ENCODE peak calls at places on chromosomes 7 and 10, in eight cellular contexts. B is GM12865, M is NAMALWA, H is mucosa of gallbladder, L is EH, X is SK-N-SH, F is right cardiac atrium, G is A549. O is an unnamed sample.
A peak's percentile ranks its signal among the peaks of the same experiment; 100 is the strongest.

GRCh38 chr7:134174797-134175261 is 47.7 kb downstream of the LRGUK start:
- DNase-seq in F (no peak), B (peak; percentile 50), G (peak; percentile 94), H (peak; percentile 59), L (peak; percentile 83), M (peak; percentile 20), X (no peak), O (peak; percentile 96)

GRCh38 chr10:80487791-80488538 is 33.9 kb downstream of the TSPAN14 start:
- DNase-seq in F (peak; percentile 72), B (no peak), L (no peak), X (no peak), H (no peak), G (no peak), M (no peak), O (no peak)

GRCh38 chr7:86965727-86966120 is 93.7 kb downstream of the ELAPOR2 start:
- DNase-seq in H (no peak), F (no peak), X (no peak), M (no peak), L (no peak), G (no peak), B (no peak), O (no peak)

GRCh38 chr10:5814110-5815107 is 1.2 kb upstream of the GDI2 start:
- DNase-seq in B (peak; percentile 68), F (no peak), G (no peak), M (peak; percentile 73), X (no peak), L (peak; percentile 32), H (no peak), O (no peak)

GRCh38 chr10:11178606-11179221 is 161.0 kb downstream of the CELF2 start:
- DNase-seq in X (peak; percentile 21), M (peak; percentile 92), B (peak; percentile 96), H (peak; percentile 64), L (peak; percentile 82), F (peak; percentile 71), G (no peak), O (peak; percentile 6)

GRCh38 chr10:13765641-13766341 is 179.0 kb downstream of the PRPF18 start:
- DNase-seq in M (no peak), G (peak; percentile 48), B (no peak), X (no peak), F (no peak), H (peak; percentile 67), L (peak; percentile 38), O (no peak)

GRCh38 chr7:16874061-16874460 is 7.7 kb downstream of the AGR3 start:
- DNase-seq in L (peak; percentile 19), X (no peak), M (no peak), F (no peak), H (no peak), G (no peak), B (no peak), O (no peak)

GRCh38 chr7:55111007-55111406 is 92.2 kb downstream of the EGFR start:
- DNase-seq in L (peak; percentile 84), B (peak; percentile 26), M (no peak), F (no peak), G (no peak), X (no peak), H (no peak), O (peak; percentile 84)

GRCh38 chr7:144256112-144256511 is 8.5 kb downstream of the OR2A7 start:
- DNase-seq in L (no peak), B (peak; percentile 0), H (no peak), X (no peak), M (peak; percentile 3), F (no peak), G (no peak), O (peak; percentile 52)

GRCh38 chr10:89312973-89313372 is 11.1 kb downstream of the IFIT2 start:
- DNase-seq in X (no peak), M (no peak), G (no peak), B (no peak), H (no peak), F (no peak), L (no peak), O (no peak)

GRCh38 chr7:88243345-88243909 is 23.6 kb upstream of the SRI start:
- DNase-seq in G (peak; percentile 25), X (peak; percentile 51), L (peak; percentile 35), M (peak; percentile 73), H (no peak), F (no peak), B (peak; percentile 26), O (peak; percentile 59)

GRCh38 chr10:87054373-87055295 is 34.5 kb downstream of the FAM25A start:
- DNase-seq in G (no peak), B (peak; percentile 9), H (no peak), L (peak; percentile 66), M (no peak), F (no peak), X (peak; percentile 21), O (peak; percentile 17)

GRCh38 chr10:116005301-116005700 is 267.7 kb downstream of the GFRA1 start:
- DNase-seq in F (no peak), B (no peak), G (no peak), H (no peak), M (no peak), X (no peak), L (no peak), O (no peak)

GRCh38 chr10:132443998-132444876 is 47.2 kb downstream of the PWWP2B start:
- DNase-seq in B (no peak), X (no peak), G (no peak), M (no peak), L (no peak), H (no peak), F (peak; percentile 42), O (no peak)

GRCh38 chr10:100522107-100522811 is 2.6 kb upstream of the SEC31B start:
- DNase-seq in M (no peak), F (no peak), L (no peak), B (no peak), X (no peak), G (no peak), H (no peak), O (no peak)

GRCh38 chr7:108497082-108497725 is 28.7 kb downstream of the PNPLA8 start:
- DNase-seq in H (peak; percentile 24), G (peak; percentile 60), M (peak; percentile 94), X (peak; percentile 66), B (peak; percentile 61), L (peak; percentile 58), F (no peak), O (peak; percentile 53)

GRCh38 chr10:17737021-17737965 is 14.7 kb upstream of the TMEM236 start:
- DNase-seq in F (peak; percentile 85), L (peak; percentile 54), G (peak; percentile 36), M (peak; percentile 54), B (peak; percentile 32), H (no peak), X (peak; percentile 29), O (peak; percentile 25)

GRCh38 chr7:33650828-33651227 is 254.5 kb upstream of the BMPER start:
- DNase-seq in B (no peak), M (no peak), H (no peak), L (peak; percentile 51), G (no peak), F (no peak), X (no peak), O (no peak)

GRCh38 chr10:8306685-8307364 is 252.3 kb downstream of the GATA3 start:
- DNase-seq in F (no peak), L (no peak), G (no peak), H (no peak), B (no peak), X (no peak), M (no peak), O (peak; percentile 69)

GRCh38 chr10:14736600-14737081 is 38.1 kb downstream of the FAM107B start:
- DNase-seq in F (peak; percentile 74), L (peak; percentile 90), H (no peak), X (no peak), M (peak; percentile 93), G (no peak), B (peak; percentile 51), O (peak; percentile 67)

GRCh38 chr7:4893929-4894475 is 10.5 kb upstream of the RADIL start:
- DNase-seq in M (no peak), L (no peak), G (no peak), B (no peak), X (no peak), H (no peak), F (no peak), O (no peak)

GRCh38 chr10:128035557-128035973 is 90.7 kb downstream of the MKI67 start:
- DNase-seq in B (peak; percentile 53), F (peak; percentile 70), X (peak; percentile 70), M (peak; percentile 50), H (peak; percentile 42), L (peak; percentile 4), G (peak; percentile 50), O (peak; percentile 19)

GRCh38 chr7:6725003-6725402 is 18.3 kb upstream of the ZNF12 start:
- DNase-seq in X (no peak), L (no peak), B (peak; percentile 92), G (no peak), F (no peak), H (no peak), M (peak; percentile 62), O (no peak)

GRCh38 chr7:99010281-99010680 is 131.9 kb downstream of the TRRAP start:
- DNase-seq in L (no peak), B (no peak), G (no peak), X (no peak), H (no peak), F (no peak), M (no peak), O (no peak)

O was measured in M059J.